ENCODE peak calls at places on chromosomes 13 and 19, in four cellular contexts. L, V, U and M are unnamed samples.

GRCh38 chr13:100550433-100550832 is 38.2 kb downstream of the GGACT start:
- DNase-seq in U (peak; percentile 26), L (peak; percentile 35), V (no peak), M (peak; percentile 71)

GRCh38 chr13:99450416-99450815 is 50.9 kb upstream of the TM9SF2 start:
- DNase-seq in V (no peak), U (no peak), L (no peak), M (no peak)

GRCh38 chr19:58356971-58357797 is 3.9 kb upstream of the A1BG start:
- DNase-seq in V (no peak), L (no peak), U (no peak), M (peak; percentile 26)

GRCh38 chr13:85806553-85807175 is 7.4 kb upstream of the SLITRK6 start:
- DNase-seq in U (no peak), L (no peak), V (no peak), M (peak; percentile 63)

GRCh38 chr19:18282021-18282787 is 782 bp upstream of the JUND start:
- DNase-seq in L (no peak), V (peak; percentile 78), U (no peak), M (peak; percentile 76)

GRCh38 chr13:77417897-77418296 is 91.0 kb upstream of the MYCBP2 start:
- DNase-seq in U (no peak), L (no peak), V (no peak), M (no peak)

GRCh38 chr13:27791146-27791900 is 960 bp upstream of the GSX1 start:
- DNase-seq in V (no peak), L (no peak), U (no peak), M (no peak)

GRCh38 chr19:52492991-52493470 is 34.4 kb upstream of the ZNF808 start:
- DNase-seq in L (no peak), U (no peak), V (no peak), M (no peak)

GRCh38 chr13:73900591-73900990 is 233.6 kb downstream of the KLF12 start:
- DNase-seq in V (no peak), U (no peak), L (no peak), M (no peak)

GRCh38 chr19:11278670-11279069 is 16.3 kb upstream of the DOCK6 start:
- DNase-seq in U (no peak), L (no peak), V (no peak), M (no peak)

GRCh38 chr13:32320528-32320927 is 5.2 kb downstream of the BRCA2 start:
- DNase-seq in V (no peak), L (no peak), U (no peak), M (no peak)

GRCh38 chr19:413756-414420 is 4.9 kb upstream of the C2CD4C start:
- DNase-seq in L (no peak), U (no peak), V (no peak), M (no peak)

GRCh38 chr19:56174550-56174949 is 1.3 kb upstream of the GALP start:
- DNase-seq in U (no peak), L (no peak), V (no peak), M (no peak)

GRCh38 chr13:101880581-101880980 is 428.1 kb downstream of the ITGBL1 start:
- DNase-seq in U (no peak), V (no peak), L (no peak), M (no peak)
- TF ChIP-seq CTCF in U (no peak), V (no peak), L (no peak), M (no peak)

GRCh38 chr19:10191347-10191746 is 3.4 kb downstream of the DNMT1 start:
- DNase-seq in U (no peak), L (no peak), V (no peak), M (peak; percentile 83)
- H3K4me3 ChIP-seq in U (no peak overlapping the region), L (no peak overlapping the region), V (no peak overlapping the region), M (no peak overlapping the region)

GRCh38 chr19:7337380-7338194 is 11.2 kb upstream of the ARHGEF18 start:
- DNase-seq in U (no peak), V (no peak), L (no peak), M (no peak)
- TF ChIP-seq CTCF in U (no peak), V (no peak), L (no peak), M (no peak)

GRCh38 chr13:80877209-80877943 is 536.5 kb upstream of the SPRY2 start:
- DNase-seq in U (no peak), L (no peak), V (no peak), M (no peak)
- H3K4me3 ChIP-seq in U (no peak overlapping the region), L (no peak overlapping the region), V (no peak overlapping the region), M (no peak overlapping the region)

GRCh38 chr13:97279913-97280312 is 57.8 kb downstream of the MBNL2 start:
- DNase-seq in U (no peak), V (no peak), L (no peak), M (peak; percentile 64)
- TF ChIP-seq CTCF in U (no peak), V (no peak), L (no peak), M (no peak)

GRCh38 chr19:41341669-41342490 is 11.8 kb downstream of the TGFB1 start:
- DNase-seq in V (peak; percentile 88), U (no peak), L (no peak), M (no peak)
- H3K4me3 ChIP-seq in V (no peak overlapping the region), U (no peak overlapping the region), L (no peak overlapping the region), M (no peak overlapping the region)

GRCh38 chr19:30001794-30002193 is 59.8 kb downstream of the URI1 start:
- DNase-seq in L (no peak), V (no peak), U (no peak), M (no peak)
- TF ChIP-seq CTCF in L (no peak), V (no peak), U (no peak), M (no peak)

DNA sequence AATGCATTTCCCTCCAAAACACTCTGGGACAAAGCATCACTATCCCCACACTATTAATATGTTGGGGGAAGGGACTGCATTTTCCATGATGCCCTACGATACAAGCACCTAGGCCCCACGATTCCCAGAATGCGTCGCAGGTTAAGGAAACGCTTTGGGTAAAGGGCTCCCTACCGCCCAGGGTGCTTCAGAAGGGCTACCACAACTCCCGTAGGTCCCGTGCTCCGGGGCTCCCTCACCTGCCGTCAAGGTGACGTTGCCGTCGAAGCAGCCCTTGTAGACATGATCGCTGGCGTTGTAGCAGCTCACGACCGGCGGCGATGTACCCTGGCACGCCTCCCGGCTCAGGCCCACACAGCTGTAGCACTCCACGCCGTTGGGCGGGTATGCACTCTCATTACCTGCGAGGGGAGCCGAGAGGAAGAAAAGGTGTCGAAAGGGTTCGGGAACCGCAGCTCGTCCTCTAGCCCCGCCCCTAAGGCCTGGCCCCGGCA is 2.5 kb downstream of the LYPD3 start:
- DNase-seq in L (no peak), U (no peak), V (no peak), M (no peak)
- H3K4me3 ChIP-seq in L (peak overlapping the region; percentile 82), U (peak overlapping the region; percentile 59), V (peak overlapping the region; percentile 53), M (peak overlapping the region; percentile 72)